ENCODE peak calls at places on chromosomes 4 and X, in four cellular contexts. L is KBM-7; K is CD8-positive, alpha-beta memory T cell; X is hippocampal formation. Y is an unnamed sample.

GRCh38 chrX:136028383-136028984 is 43.2 kb downstream of the SLC9A6 start:
- DNase-seq in X (peak), K (no peak), L (peak), Y (peak)

GRCh38 chr4:82890602-82890912 is 396 bp downstream of the SEC31A start:
- DNase-seq in K (no peak), L (no peak), X (no peak), Y (no peak)

GRCh38 chr4:138659640-138660325 is 355.8 kb upstream of the NOCT start:
- DNase-seq in K (no peak), X (no peak), L (no peak), Y (no peak)

GRCh38 chrX:45851434-45851991 is 650.8 kb upstream of the DIPK2B start:
- DNase-seq in X (no peak), K (peak), L (peak), Y (no peak)

GRCh38 chrX:94515009-94515408 is 841.0 kb downstream of the FAM133A start:
- DNase-seq in X (no peak), K (no peak), L (no peak), Y (no peak)

GRCh38 chrX:46572295-46572936 is 1.1 kb upstream of the CHST7 start:
- DNase-seq in K (peak), X (no peak), L (peak), Y (peak)

GRCh38 chr4:119011607-119011988 is 122.9 kb downstream of the SYNPO2 start:
- DNase-seq in L (no peak), K (no peak), X (no peak), Y (no peak)

GRCh38 chr4:184961693-184962092 is 56.6 kb upstream of the HELT start:
- DNase-seq in K (no peak), L (no peak), X (no peak), Y (no peak)

Y was measured in Kasumi-1.